ENCODE peak calls at places on chromosomes 1 and 21, in seven cellular contexts. D is stimulated activated naive B cell treated with anti-CD40 and anti-IgM and Interleukin-4, amounts not matched to agents 10 μg/mL and 1 μg/mL and 100 μg/mL, for 72 hours; V is D341Med; Q is caudate nucleus; B is pancreas; J is kidney tubule cell; P is hippocampal formation. G is an unnamed sample.

GRCh38 chr21:44337941-44338895 is 972 bp downstream of the CFAP410 start:
- DNase-seq in J (peak), P (peak), B (peak), Q (peak), V (peak), D (peak), G (peak)

GRCh38 chr1:145983206-145983675 is 13.1 kb downstream of the TXNIP start:
- DNase-seq in J (no peak), Q (no peak), P (no peak), D (no peak), B (peak), V (no peak), G (peak)

GRCh38 chr1:115277276-115277675 is 60.8 kb downstream of the NGF start:
- DNase-seq in Q (no peak), V (no peak), P (no peak), J (peak), B (no peak), D (no peak), G (peak)

GRCh38 chr21:45698493-45698947 is 55.0 kb downstream of the PCBP3 start:
- DNase-seq in Q (no peak), D (no peak), B (no peak), V (no peak), J (peak), P (no peak), G (peak)

GRCh38 chr1:65773391-65773790 is 19.3 kb upstream of the PDE4B start:
- DNase-seq in V (no peak), P (no peak), D (no peak), Q (no peak), B (no peak), J (peak), G (no peak)

GRCh38 chr1:189496768-189497167 is 980.9 kb downstream of the BRINP3 start:
- DNase-seq in J (peak), D (no peak), Q (no peak), V (no peak), B (no peak), P (no peak), G (no peak)

GRCh38 chr1:13828454-13829151 is 128.6 kb downstream of the PRDM2 start:
- DNase-seq in P (no peak), Q (no peak), V (peak), D (no peak), B (peak), J (peak), G (peak)

GRCh38 chr1:205950826-205951549 is 7.7 kb upstream of the SLC26A9 start:
- DNase-seq in P (no peak), Q (no peak), B (no peak), D (no peak), V (no peak), J (peak), G (peak)

GRCh38 chr1:85290826-85291225 is 14.4 kb upstream of the BCL10 start:
- DNase-seq in Q (no peak), P (no peak), D (no peak), B (no peak), V (no peak), J (peak), G (no peak)

G was measured in Daoy.